ENCODE peak calls at places on chromosomes 13 and 19, in four cellular contexts. One of them, this sample, is unnamed.

GRCh38 chr19:16825312-16826168 is 3.7 kb upstream of the SIN3B start:
- DNase-seq in colonic mucosa: peak
- DNase-seq in cardiac fibroblast: peak
- DNase-seq in mesothelial cell of epicardium: peak
- DNase-seq in this sample: no peak

GRCh38 chr13:50901701-50902100 is 7.9 kb upstream of the RNASEH2B start:
- DNase-seq in mesothelial cell of epicardium: no peak
- DNase-seq in colonic mucosa: no peak
- DNase-seq in cardiac fibroblast: no peak
- DNase-seq in this sample: no peak

GRCh38 chr19:28887920-28888618 is 324.9 kb downstream of the UQCRFS1 start:
- DNase-seq in colonic mucosa: no peak
- DNase-seq in mesothelial cell of epicardium: no peak
- DNase-seq in cardiac fibroblast: no peak
- DNase-seq in this sample: peak

GRCh38 chr13:74097116-74097515 is 37.1 kb downstream of the KLF12 start:
- DNase-seq in cardiac fibroblast: no peak
- DNase-seq in mesothelial cell of epicardium: no peak
- DNase-seq in colonic mucosa: no peak
- DNase-seq in this sample: no peak

GRCh38 chr19:48617146-48617937 is 1.6 kb downstream of the RPL18 start:
- DNase-seq in colonic mucosa: peak
- DNase-seq in cardiac fibroblast: no peak
- DNase-seq in mesothelial cell of epicardium: no peak
- DNase-seq in this sample: no peak

GRCh38 chr13:48401480-48401879 is 11.4 kb downstream of the LPAR6 start:
- DNase-seq in cardiac fibroblast: no peak
- DNase-seq in mesothelial cell of epicardium: no peak
- DNase-seq in colonic mucosa: no peak
- DNase-seq in this sample: no peak

GRCh38 chr13:19587635-19588300 is 26.4 kb upstream of the TPTE2 start:
- DNase-seq in colonic mucosa: no peak
- DNase-seq in cardiac fibroblast: peak
- DNase-seq in mesothelial cell of epicardium: no peak
- DNase-seq in this sample: no peak

GRCh38 chr19:1568320-1569019 is at the start of gene MEX3D:
- DNase-seq in mesothelial cell of epicardium: peak
- DNase-seq in colonic mucosa: peak
- DNase-seq in cardiac fibroblast: peak
- DNase-seq in this sample: peak

GRCh38 chr13:111893607-111894443 is 173.1 kb upstream of the SOX1 start:
- DNase-seq in cardiac fibroblast: no peak
- DNase-seq in mesothelial cell of epicardium: no peak
- DNase-seq in colonic mucosa: no peak
- DNase-seq in this sample: peak

GRCh38 chr13:23870356-23871146 is 18.6 kb downstream of the MIPEP start:
- DNase-seq in colonic mucosa: no peak
- DNase-seq in mesothelial cell of epicardium: no peak
- DNase-seq in cardiac fibroblast: peak
- DNase-seq in this sample: no peak

GRCh38 chr19:36215276-36216171 is 618 bp downstream of the ZNF146 start:
- DNase-seq in mesothelial cell of epicardium: no peak
- DNase-seq in colonic mucosa: no peak
- DNase-seq in cardiac fibroblast: peak
- DNase-seq in this sample: no peak

GRCh38 chr13:27962982-27963381 is 6.1 kb downstream of the CDX2 start:
- DNase-seq in mesothelial cell of epicardium: no peak
- DNase-seq in cardiac fibroblast: no peak
- DNase-seq in colonic mucosa: peak
- DNase-seq in this sample: no peak

GRCh38 chr19:43318796-43319314 is 34.6 kb upstream of the CD177 start:
- DNase-seq in cardiac fibroblast: no peak
- DNase-seq in mesothelial cell of epicardium: no peak
- DNase-seq in colonic mucosa: no peak
- DNase-seq in this sample: no peak

DNA sequence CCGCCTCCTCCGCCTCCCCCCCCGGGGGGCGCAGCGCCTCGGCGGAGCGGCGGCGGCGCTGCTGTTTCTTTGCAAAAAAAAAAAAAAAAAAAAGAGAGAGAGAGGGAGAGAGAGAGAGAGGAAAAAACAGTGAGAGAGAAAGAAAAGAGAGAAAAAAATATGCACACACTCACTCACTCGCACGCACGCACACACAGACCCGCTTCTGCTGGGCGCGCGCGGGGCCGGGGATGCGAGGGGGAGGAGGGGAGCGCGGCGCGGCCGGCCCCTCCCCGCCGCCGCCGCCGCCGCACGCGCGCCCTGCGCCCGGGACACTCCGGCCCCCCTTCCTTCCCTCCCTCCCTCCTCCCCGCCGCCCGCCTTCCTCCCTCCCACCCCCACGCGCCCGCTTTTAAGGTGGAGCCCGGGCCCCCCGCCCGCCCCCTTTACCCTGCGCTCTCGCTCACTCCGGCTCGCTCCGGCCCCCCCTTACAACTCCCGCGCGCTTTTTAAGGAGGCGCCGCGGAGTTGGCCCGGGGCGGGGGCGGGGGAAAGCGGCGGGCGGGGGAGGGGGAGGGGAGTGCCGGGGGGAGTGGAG is at the start of gene SAMD1:
- DNase-seq in mesothelial cell of epicardium: peak
- DNase-seq in colonic mucosa: peak
- DNase-seq in cardiac fibroblast: peak
- DNase-seq in this sample: peak
- TF ChIP-seq CTCF in mesothelial cell of epicardium: no peak
- TF ChIP-seq CTCF in colonic mucosa: no peak
- TF ChIP-seq CTCF in cardiac fibroblast: no peak
- TF ChIP-seq CTCF in this sample: no peak

DNA sequence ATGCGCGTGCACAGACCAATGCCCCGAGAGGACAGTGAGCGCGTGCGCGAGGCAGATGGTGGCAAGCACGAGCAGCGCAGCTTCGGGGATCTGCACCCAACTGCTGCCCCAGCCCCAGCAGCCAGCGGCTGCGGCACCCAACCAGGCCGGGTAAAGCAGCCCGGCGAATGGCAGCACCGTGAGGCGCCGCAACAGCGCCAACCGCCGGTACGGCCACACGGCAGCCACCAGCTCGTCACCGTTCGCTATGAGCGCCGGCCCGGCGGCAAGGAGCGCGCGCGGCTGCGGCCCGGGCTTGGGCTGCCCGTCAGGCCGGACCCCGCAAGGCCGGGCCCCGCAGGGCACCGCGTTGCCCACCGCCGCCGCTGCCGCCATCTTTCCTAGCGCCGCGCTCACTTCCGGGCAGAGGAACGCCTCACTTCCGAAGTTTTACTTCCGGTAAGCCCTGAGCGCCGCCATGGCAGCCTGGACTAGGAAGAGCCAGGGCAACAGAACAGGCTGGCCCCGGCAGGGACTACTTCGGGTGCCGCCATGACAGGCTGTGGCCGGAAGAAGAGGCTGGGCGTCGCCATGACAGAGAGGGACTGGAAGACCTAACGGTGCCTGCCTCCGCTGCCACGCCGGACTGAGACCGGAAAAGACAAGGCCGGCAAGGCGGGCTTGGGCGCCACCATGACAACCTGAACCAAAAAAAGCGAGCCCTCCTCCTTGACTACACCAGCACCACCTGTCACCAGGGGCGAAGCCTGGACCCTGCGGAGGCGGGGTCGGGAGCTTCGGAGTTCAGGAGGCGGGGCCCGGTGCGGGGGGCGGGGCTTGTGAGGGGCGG is at the start of gene ATP13A1:
- DNase-seq in colonic mucosa: peak
- DNase-seq in mesothelial cell of epicardium: peak
- DNase-seq in cardiac fibroblast: peak
- DNase-seq in this sample: peak
- TF ChIP-seq CTCF in colonic mucosa: no peak
- TF ChIP-seq CTCF in mesothelial cell of epicardium: no peak
- TF ChIP-seq CTCF in cardiac fibroblast: no peak
- TF ChIP-seq CTCF in this sample: peak

GRCh38 chr19:8065489-8066261 is 13.1 kb downstream of the CCL25 start:
- DNase-seq in mesothelial cell of epicardium: no peak
- DNase-seq in cardiac fibroblast: no peak
- DNase-seq in colonic mucosa: no peak
- DNase-seq in this sample: no peak

GRCh38 chr19:8074501-8074900 is 21.9 kb downstream of the CCL25 start:
- DNase-seq in mesothelial cell of epicardium: no peak
- DNase-seq in colonic mucosa: no peak
- DNase-seq in cardiac fibroblast: peak
- DNase-seq in this sample: no peak

GRCh38 chr19:8071912-8072311 is 19.4 kb downstream of the CCL25 start:
- DNase-seq in cardiac fibroblast: no peak
- DNase-seq in colonic mucosa: no peak
- DNase-seq in mesothelial cell of epicardium: no peak
- DNase-seq in this sample: no peak

GRCh38 chr19:8064866-8065486 is 12.4 kb downstream of the CCL25 start:
- DNase-seq in colonic mucosa: no peak
- DNase-seq in cardiac fibroblast: no peak
- DNase-seq in mesothelial cell of epicardium: no peak
- DNase-seq in this sample: no peak

DNA sequence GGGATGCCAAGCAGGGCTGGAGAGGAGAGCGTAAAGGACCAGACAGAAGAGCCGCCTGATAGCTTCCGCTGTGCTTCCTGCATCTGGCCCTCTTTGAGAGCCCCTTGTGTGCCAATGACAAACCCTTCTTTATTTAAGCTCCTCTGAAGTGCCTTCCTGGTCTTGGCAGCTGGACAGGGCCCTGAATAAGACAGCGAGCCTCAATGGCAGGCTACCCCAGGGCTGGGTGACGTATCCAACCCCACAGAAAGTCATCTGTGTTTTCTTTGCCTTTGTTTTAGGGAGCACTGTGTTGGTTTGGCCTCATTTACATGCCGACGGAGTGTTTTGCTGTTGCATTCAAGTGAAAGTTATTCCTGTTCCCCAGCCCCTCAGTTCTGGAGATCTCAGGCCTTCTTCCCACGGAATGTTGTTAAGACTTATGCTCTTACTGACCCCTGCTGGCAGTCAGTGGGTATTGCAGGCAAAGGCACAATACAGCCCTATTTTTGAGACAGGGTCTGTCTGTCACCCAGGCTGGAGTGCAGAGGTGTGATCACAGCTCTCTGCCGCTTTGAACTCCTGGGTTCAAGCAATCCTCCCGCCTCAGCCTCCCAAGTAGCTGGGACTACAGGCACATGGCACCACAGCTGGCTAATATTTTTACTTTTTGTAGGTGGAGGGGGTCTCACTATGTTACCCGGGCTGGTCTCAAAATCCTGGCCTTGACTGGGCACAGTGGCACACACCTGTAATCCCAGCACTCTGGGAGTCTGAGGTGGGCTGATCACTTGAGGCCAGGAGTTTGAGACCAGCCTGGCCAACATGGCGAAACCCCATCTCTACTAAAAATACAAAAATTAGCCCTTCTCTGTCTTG is 16.8 kb downstream of the CCL25 start:
- DNase-seq in colonic mucosa: peak
- DNase-seq in cardiac fibroblast: peak
- DNase-seq in mesothelial cell of epicardium: no peak
- DNase-seq in this sample: no peak
- TF ChIP-seq CTCF in colonic mucosa: peak
- TF ChIP-seq CTCF in cardiac fibroblast: peak
- TF ChIP-seq CTCF in mesothelial cell of epicardium: peak
- TF ChIP-seq CTCF in this sample: peak

GRCh38 chr19:40381321-40381720 is 8.7 kb downstream of the HIPK4 start:
- DNase-seq in cardiac fibroblast: no peak
- DNase-seq in colonic mucosa: no peak
- DNase-seq in mesothelial cell of epicardium: no peak
- DNase-seq in this sample: no peak
- TF ChIP-seq CTCF in cardiac fibroblast: peak
- TF ChIP-seq CTCF in colonic mucosa: no peak
- TF ChIP-seq CTCF in mesothelial cell of epicardium: no peak
- TF ChIP-seq CTCF in this sample: peak

This sample was measured in progenitor cell of endocrine pancreas.